ENCODE peak calls at places on chromosomes 16 and 17, in ten cellular contexts. F is colonic mucosa; O is CD8-positive, alpha-beta T cell; T is AG04450; Q is cardiac muscle cell; J is breast epithelium; U is prostate gland; D is PC-9; S is stomach; N is effector memory CD4-positive, alpha-beta T cell. E is an unnamed sample. For H3K9me3, the result is how much of the 10 kb centered on the place peaks cover.

GRCh38 chr17:32319548-32319905 is 22.4 kb downstream of the C17orf75 start:
- DNase-seq in F (peak), O (peak), T (no peak), Q (peak), J (peak), U (peak), D (no peak), S (peak), N (peak), E (peak)

GRCh38 chr17:74305865-74306654 is 20.0 kb upstream of the KIF19 start:
- DNase-seq in F (no peak), O (no peak), T (no peak), Q (no peak), J (no peak), U (no peak), D (no peak), S (no peak), N (no peak), E (no peak)

GRCh38 chr16:29790949-29791844 is 646 bp downstream of the KIF22 start:
- DNase-seq in F (no peak), O (no peak), T (no peak), Q (no peak), J (no peak), U (no peak), D (no peak), S (no peak), N (no peak), E (no peak)

GRCh38 chr17:74907012-74907411 is 13.6 kb upstream of the FADS6 start:
- DNase-seq in F (no peak), O (no peak), T (no peak), Q (no peak), J (no peak), U (no peak), D (no peak), S (no peak), N (no peak), E (no peak)

GRCh38 chr16:49277386-49277742 is 4.3 kb downstream of the CBLN1 start:
- DNase-seq in F (no peak), O (no peak), T (no peak), Q (no peak), J (no peak), U (no peak), D (no peak), S (no peak), N (no peak), E (no peak)

GRCh38 chr17:17084317-17084835 is 42.1 kb downstream of the MPRIP start:
- DNase-seq in F (no peak), O (no peak), T (no peak), Q (no peak), J (no peak), U (no peak), D (no peak), S (no peak), N (no peak), E (no peak)

GRCh38 chr17:47264171-47264570 is 10.5 kb downstream of the ITGB3 start:
- DNase-seq in F (no peak), O (no peak), T (no peak), Q (peak), J (no peak), U (no peak), D (no peak), S (no peak), N (no peak), E (no peak)

GRCh38 chr17:40461036-40461721 is 17.9 kb downstream of the IGFBP4 start:
- DNase-seq in F (no peak), O (no peak), T (no peak), Q (no peak), J (no peak), U (no peak), D (no peak), S (no peak), N (no peak), E (no peak)

GRCh38 chr17:70775667-70776066 is 606.3 kb downstream of the KCNJ2 start:
- DNase-seq in F (no peak), O (no peak), T (no peak), Q (no peak), J (no peak), U (no peak), D (no peak), S (no peak), N (no peak), E (no peak)

GRCh38 chr17:45667591-45668171 is 116.4 kb upstream of the CRHR1 start:
- DNase-seq in F (no peak), O (no peak), T (no peak), Q (no peak), J (no peak), U (no peak), D (no peak), S (no peak), N (no peak), E (no peak)

GRCh38 chr17:7413346-7413985 is 5.8 kb downstream of the NLGN2 start:
- DNase-seq in F (no peak), O (no peak), T (no peak), Q (no peak), J (no peak), U (no peak), D (no peak), S (no peak), N (no peak), E (no peak)

GRCh38 chr16:56910654-56911539 is 21.0 kb upstream of the HERPUD1 start:
- DNase-seq in F (no peak), O (no peak), T (peak), Q (no peak), J (no peak), U (no peak), D (no peak), S (no peak), N (no peak), E (no peak)

GRCh38 chr17:37672545-37673078 is 29.4 kb upstream of the DDX52 start:
- DNase-seq in F (no peak), O (no peak), T (no peak), Q (no peak), J (no peak), U (no peak), D (no peak), S (no peak), N (no peak), E (no peak)

GRCh38 chr17:42971589-42971988 is 7.3 kb upstream of the AARSD1 start:
- DNase-seq in F (no peak), O (no peak), T (no peak), Q (no peak), J (no peak), U (no peak), D (no peak), S (no peak), N (no peak), E (no peak)

GRCh38 chr16:85284138-85284897 is 172.0 kb upstream of the CIBAR2 start:
- DNase-seq in F (no peak), O (no peak), T (no peak), Q (no peak), J (no peak), U (no peak), D (no peak), S (no peak), N (no peak), E (no peak)

GRCh38 chr16:67235816-67236547 is 9.1 kb downstream of the TMEM208 start:
- DNase-seq in F (no peak), O (no peak), T (no peak), Q (no peak), J (no peak), U (no peak), D (no peak), S (no peak), N (peak), E (peak)

GRCh38 chr16:22948058-22948602 is 134.2 kb downstream of the HS3ST2 start:
- DNase-seq in F (no peak), O (no peak), T (no peak), Q (no peak), J (no peak), U (no peak), D (no peak), S (no peak), N (no peak), E (no peak)

GRCh38 chr16:90002759-90003158 is 16.5 kb downstream of the DBNDD1 start:
- DNase-seq in F (no peak), O (no peak), T (no peak), Q (no peak), J (no peak), U (no peak), D (no peak), S (no peak), N (no peak), E (no peak)

GRCh38 chr17:10048951-10049350 is 143.9 kb upstream of the RCVRN start:
- DNase-seq in F (no peak), O (no peak), T (no peak), Q (no peak), J (no peak), U (no peak), D (no peak), S (no peak), N (no peak), E (no peak)

GRCh38 chr17:63550816-63551639 is 751 bp downstream of the DCAF7 start:
- DNase-seq in F (peak), O (no peak), T (no peak), Q (peak), J (peak), U (no peak), D (no peak), S (peak), N (no peak), E (no peak)

GRCh38 chr17:12277827-12278226 is 257.1 kb downstream of the MAP2K4 start:
- DNase-seq in F (no peak), O (no peak), T (no peak), Q (no peak), J (no peak), U (no peak), D (no peak), S (no peak), N (no peak), E (no peak)

GRCh38 chr16:57479422-57480126 is 6.7 kb downstream of the DOK4 start:
- DNase-seq in F (peak), O (no peak), T (no peak), Q (peak), J (no peak), U (no peak), D (no peak), S (peak), N (no peak), E (no peak)

GRCh38 chr16:30183961-30184429 is 593 bp downstream of the CORO1A start:
- DNase-seq in F (peak), O (peak), T (no peak), Q (no peak), J (no peak), U (no peak), D (no peak), S (peak), N (peak), E (peak)

GRCh38 chr17:83185023-83186002 is 105.9 kb downstream of the METRNL start:
- DNase-seq in F (peak), O (no peak), T (no peak), Q (no peak), J (peak), U (no peak), D (no peak), S (no peak), N (no peak), E (no peak)

GRCh38 chr16:23254338-23254737 is 47.8 kb upstream of the SCNN1B start:
- DNase-seq in F (no peak), O (no peak), T (no peak), Q (peak), J (peak), U (no peak), D (peak), S (no peak), N (no peak), E (no peak)

GRCh38 chr17:42937712-42938596 is 26.3 kb downstream of the AARSD1 start:
- DNase-seq in F (peak), O (peak), T (no peak), Q (peak), J (no peak), U (no peak), D (no peak), S (no peak), N (no peak), E (no peak)

GRCh38 chr17:247767-248166 is 66.3 kb upstream of the DOC2B start:
- DNase-seq in F (no peak), O (no peak), T (no peak), Q (no peak), J (no peak), U (no peak), D (no peak), S (peak), N (no peak), E (no peak)

GRCh38 chr17:82334622-82335394 is 1.2 kb upstream of the SECTM1 start:
- DNase-seq in F (no peak), O (no peak), T (no peak), Q (no peak), J (no peak), U (peak), D (peak), S (no peak), N (no peak), E (no peak)

GRCh38 chr16:89320717-89321501 is 103.4 kb downstream of the ZNF778 start:
- DNase-seq in F (peak), O (no peak), T (no peak), Q (peak), J (no peak), U (no peak), D (peak), S (peak), N (no peak), E (no peak)

GRCh38 chr16:83882118-83882879 is 16.6 kb upstream of the MLYCD start:
- DNase-seq in F (no peak), O (no peak), T (no peak), Q (peak), J (no peak), U (no peak), D (no peak), S (no peak), N (no peak), E (no peak)

GRCh38 chr17:60495260-60495659 is 30.8 kb downstream of the APPBP2 start:
- DNase-seq in F (no peak), O (no peak), T (no peak), Q (no peak), J (no peak), U (no peak), D (no peak), S (no peak), N (no peak), E (no peak)
- H3K9me3 ChIP-seq in F (under half), O (under half), T (under half), Q (under half), J (under half), U (under half), D (under half), S (under half), N (under half), E (under half)

GRCh38 chr16:62639890-62640289 is 603.7 kb upstream of the CDH8 start:
- DNase-seq in F (no peak), O (no peak), T (no peak), Q (no peak), J (no peak), U (no peak), D (no peak), S (no peak), N (no peak), E (no peak)
- H3K9me3 ChIP-seq in F (under half), O (under half), T (under half), Q (under half), J (under half), U (under half), D (under half), S (under half), N (under half), E (under half)

DNA sequence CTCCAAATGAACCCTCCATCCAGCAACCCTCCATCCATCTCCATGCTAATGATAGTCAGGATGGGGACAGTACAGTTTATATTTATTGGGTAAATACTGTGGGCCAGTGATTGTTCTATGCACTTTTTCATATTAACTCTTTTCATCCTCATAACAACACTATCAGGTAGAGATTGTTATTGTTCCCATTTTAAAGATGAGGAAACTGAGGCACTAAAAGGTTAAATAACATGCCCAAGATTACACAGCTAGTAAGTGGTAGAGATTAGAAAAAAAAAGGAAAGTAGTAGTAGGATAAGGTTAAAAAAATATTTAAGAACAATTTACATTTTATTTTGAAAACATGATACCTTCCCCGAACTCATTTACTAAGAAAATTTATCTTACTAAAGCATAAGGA is 21.9 kb upstream of the SUPT4H1 start:
- DNase-seq in F (no peak), O (no peak), T (no peak), Q (no peak), J (no peak), U (no peak), D (no peak), S (no peak), N (no peak), E (no peak)
- H3K9me3 ChIP-seq in F (under half), O (under half), T (under half), Q (under half), J (under half), U (under half), D (under half), S (under half), N (under half), E (under half)

GRCh38 chr16:59392911-59393310 is 658.8 kb upstream of the GOT2 start:
- DNase-seq in F (no peak), O (no peak), T (no peak), Q (no peak), J (no peak), U (no peak), D (no peak), S (no peak), N (no peak), E (no peak)
- H3K9me3 ChIP-seq in F (under half), O (under half), T (under half), Q (under half), J (under half), U (under half), D (under half), S (under half), N (under half), E (under half)

GRCh38 chr16:64290461-64290860 is 831.4 kb downstream of the CDH11 start:
- DNase-seq in F (no peak), O (no peak), T (no peak), Q (no peak), J (no peak), U (no peak), D (no peak), S (no peak), N (no peak), E (no peak)

GRCh38 chr16:64287667-64288521 is 834.0 kb downstream of the CDH11 start:
- DNase-seq in F (no peak), O (no peak), T (no peak), Q (peak), J (no peak), U (no peak), D (no peak), S (no peak), N (no peak), E (no peak)

GRCh38 chr16:64297863-64298579 is 823.8 kb downstream of the CDH11 start:
- DNase-seq in F (no peak), O (no peak), T (no peak), Q (no peak), J (no peak), U (no peak), D (no peak), S (no peak), N (no peak), E (no peak)

DNA sequence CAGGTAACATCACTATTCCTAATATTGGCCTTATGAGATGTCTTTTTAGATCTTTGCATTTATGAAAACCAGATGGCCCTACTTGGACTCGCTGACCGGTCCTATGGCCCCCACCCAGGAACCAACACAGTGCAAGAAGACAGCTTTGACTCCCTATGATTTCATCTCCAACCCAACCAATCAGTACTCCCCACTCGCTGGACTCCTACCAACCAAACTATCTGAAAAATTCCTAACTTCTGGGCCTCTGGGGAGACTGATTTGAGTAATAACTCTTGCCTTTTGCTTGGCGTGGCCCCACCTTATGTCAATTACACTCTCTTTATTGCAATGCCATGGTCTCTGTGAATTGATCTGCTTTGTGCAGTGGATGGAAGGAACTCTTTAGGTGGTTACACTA is 828.9 kb downstream of the CDH11 start:
- DNase-seq in F (no peak), O (no peak), T (no peak), Q (no peak), J (no peak), U (no peak), D (no peak), S (no peak), N (no peak), E (no peak)
- H3K9me3 ChIP-seq in F (under half), O (under half), T (under half), Q (under half), J (under half), U (under half), D (under half), S (under half), N (under half), E (under half)

DNA sequence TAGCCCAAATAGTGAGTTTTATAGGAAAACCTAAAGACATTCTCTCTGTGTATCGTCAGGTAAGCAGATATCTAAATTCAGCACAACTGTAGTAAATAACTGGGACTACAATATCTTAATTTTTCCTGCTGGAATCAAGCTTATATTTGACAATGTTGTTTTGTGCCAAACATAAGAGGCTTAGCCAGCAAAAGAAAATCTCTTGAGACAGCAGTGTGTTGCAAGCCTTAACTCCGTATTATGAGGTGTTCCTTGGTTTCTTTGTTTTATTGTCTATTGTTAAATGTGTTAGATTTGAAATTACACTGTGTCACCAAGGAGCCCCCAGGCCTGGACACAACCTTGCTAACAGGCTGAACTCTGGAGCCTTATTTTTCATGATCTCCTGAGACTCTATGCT is 1570.6 kb upstream of the GOT2 start:
- DNase-seq in F (no peak), O (no peak), T (no peak), Q (no peak), J (no peak), U (no peak), D (no peak), S (no peak), N (no peak), E (no peak)
- H3K9me3 ChIP-seq in F (under half), O (under half), T (under half), Q (under half), J (under half), U (under half), D (under half), S (under half), N (under half), E (under half)

E was measured in T-helper 17 cell.